ENCODE peak calls at places on chromosomes 5 and 9, in six cellular contexts. One of them, this sample, is unnamed.

GRCh38 chr5:87383216-87383615 is 29.5 kb downstream of the CCNH start:
- DNase-seq in GM12892: no peak
- DNase-seq in uterus: no peak
- DNase-seq in IMR-90: peak
- DNase-seq in esophagus squamous epithelium: no peak
- DNase-seq in NB4: no peak
- DNase-seq in this sample: no peak

GRCh38 chr9:87556039-87556438 is 58.4 kb downstream of the DAPK1 start:
- DNase-seq in IMR-90: no peak
- DNase-seq in GM12892: no peak
- DNase-seq in NB4: no peak
- DNase-seq in uterus: no peak
- DNase-seq in esophagus squamous epithelium: no peak
- DNase-seq in this sample: no peak

GRCh38 chr9:136514022-136514714 is 31.3 kb upstream of the SEC16A start:
- DNase-seq in uterus: no peak
- DNase-seq in IMR-90: no peak
- DNase-seq in GM12892: no peak
- DNase-seq in esophagus squamous epithelium: no peak
- DNase-seq in NB4: no peak
- DNase-seq in this sample: no peak

GRCh38 chr5:75510836-75511434 is 494 bp downstream of the CERT1 start:
- DNase-seq in IMR-90: peak
- DNase-seq in uterus: peak
- DNase-seq in esophagus squamous epithelium: no peak
- DNase-seq in GM12892: no peak
- DNase-seq in NB4: no peak
- DNase-seq in this sample: peak

GRCh38 chr5:136166909-136167308 is 26.1 kb downstream of the SMIM32 start:
- DNase-seq in GM12892: no peak
- DNase-seq in esophagus squamous epithelium: no peak
- DNase-seq in NB4: no peak
- DNase-seq in IMR-90: no peak
- DNase-seq in uterus: no peak
- DNase-seq in this sample: no peak

GRCh38 chr5:106755066-106755465 is 915.7 kb downstream of the EFNA5 start:
- DNase-seq in IMR-90: no peak
- DNase-seq in esophagus squamous epithelium: no peak
- DNase-seq in GM12892: no peak
- DNase-seq in NB4: no peak
- DNase-seq in uterus: no peak
- DNase-seq in this sample: no peak

GRCh38 chr9:134165357-134166315 is 1.3 kb upstream of the RNU6ATAC start:
- DNase-seq in uterus: peak
- DNase-seq in GM12892: no peak
- DNase-seq in IMR-90: peak
- DNase-seq in NB4: peak
- DNase-seq in esophagus squamous epithelium: no peak
- DNase-seq in this sample: no peak

GRCh38 chr5:14383923-14384322 is 197.7 kb upstream of the OTULINL start:
- DNase-seq in uterus: no peak
- DNase-seq in GM12892: no peak
- DNase-seq in NB4: no peak
- DNase-seq in esophagus squamous epithelium: no peak
- DNase-seq in IMR-90: no peak
- DNase-seq in this sample: no peak

GRCh38 chr5:14720236-14720923 is 55.9 kb downstream of the OTULIN start:
- DNase-seq in esophagus squamous epithelium: no peak
- DNase-seq in IMR-90: peak
- DNase-seq in uterus: no peak
- DNase-seq in NB4: peak
- DNase-seq in GM12892: no peak
- DNase-seq in this sample: no peak

GRCh38 chr9:78985084-78985738 is 586.6 kb upstream of the TLE4 start:
- DNase-seq in uterus: no peak
- DNase-seq in IMR-90: peak
- DNase-seq in GM12892: no peak
- DNase-seq in NB4: no peak
- DNase-seq in esophagus squamous epithelium: no peak
- DNase-seq in this sample: no peak

GRCh38 chr5:125190232-125191051 is 444.0 kb upstream of the ZNF608 start:
- DNase-seq in uterus: no peak
- DNase-seq in GM12892: no peak
- DNase-seq in esophagus squamous epithelium: no peak
- DNase-seq in NB4: no peak
- DNase-seq in IMR-90: peak
- DNase-seq in this sample: no peak

GRCh38 chr5:32000726-32001125 is 173.4 kb downstream of the GOLPH3 start:
- DNase-seq in IMR-90: no peak
- DNase-seq in NB4: no peak
- DNase-seq in GM12892: no peak
- DNase-seq in esophagus squamous epithelium: no peak
- DNase-seq in uterus: no peak
- DNase-seq in this sample: no peak

GRCh38 chr5:157269763-157270272 is 3.9 kb downstream of the CYFIP2 start:
- DNase-seq in esophagus squamous epithelium: no peak
- DNase-seq in IMR-90: no peak
- DNase-seq in uterus: no peak
- DNase-seq in NB4: peak
- DNase-seq in GM12892: no peak
- DNase-seq in this sample: no peak

GRCh38 chr5:81183811-81184748 is 49.0 kb upstream of the CKMT2 start:
- DNase-seq in uterus: no peak
- DNase-seq in esophagus squamous epithelium: no peak
- DNase-seq in NB4: no peak
- DNase-seq in GM12892: no peak
- DNase-seq in IMR-90: no peak
- DNase-seq in this sample: no peak

GRCh38 chr5:32339878-32340277 is 27.1 kb upstream of the MTMR12 start:
- DNase-seq in IMR-90: no peak
- DNase-seq in esophagus squamous epithelium: no peak
- DNase-seq in NB4: peak
- DNase-seq in uterus: no peak
- DNase-seq in GM12892: no peak
- DNase-seq in this sample: peak

GRCh38 chr9:36137392-36138004 is 965 bp downstream of the GLIPR2 start:
- DNase-seq in NB4: no peak
- DNase-seq in GM12892: no peak
- DNase-seq in uterus: no peak
- DNase-seq in IMR-90: peak
- DNase-seq in esophagus squamous epithelium: no peak
- DNase-seq in this sample: no peak

GRCh38 chr5:62718368-62718767 is 139.7 kb downstream of the LRRC70 start:
- DNase-seq in GM12892: no peak
- DNase-seq in IMR-90: no peak
- DNase-seq in NB4: no peak
- DNase-seq in uterus: no peak
- DNase-seq in esophagus squamous epithelium: no peak
- DNase-seq in this sample: no peak

GRCh38 chr9:122201641-122202040 is 27.1 kb downstream of the LHX6 start:
- DNase-seq in IMR-90: peak
- DNase-seq in uterus: no peak
- DNase-seq in NB4: no peak
- DNase-seq in GM12892: no peak
- DNase-seq in esophagus squamous epithelium: no peak
- DNase-seq in this sample: no peak

GRCh38 chr9:15606667-15607472 is 54.0 kb downstream of the CCDC171 start:
- DNase-seq in esophagus squamous epithelium: no peak
- DNase-seq in GM12892: no peak
- DNase-seq in uterus: no peak
- DNase-seq in IMR-90: peak
- DNase-seq in NB4: peak
- DNase-seq in this sample: peak

GRCh38 chr9:8030095-8030494 is 230.5 kb upstream of the DMAC1 start:
- DNase-seq in NB4: no peak
- DNase-seq in IMR-90: no peak
- DNase-seq in esophagus squamous epithelium: no peak
- DNase-seq in GM12892: no peak
- DNase-seq in uterus: no peak
- DNase-seq in this sample: no peak

GRCh38 chr9:96136992-96137665 is 164.8 kb downstream of the HSD17B3 start:
- DNase-seq in GM12892: peak
- DNase-seq in NB4: no peak
- DNase-seq in esophagus squamous epithelium: no peak
- DNase-seq in IMR-90: peak
- DNase-seq in uterus: no peak
- DNase-seq in this sample: no peak

GRCh38 chr9:34715639-34716215 is 5.8 kb upstream of the CCL21 start:
- DNase-seq in esophagus squamous epithelium: no peak
- DNase-seq in NB4: no peak
- DNase-seq in uterus: no peak
- DNase-seq in IMR-90: no peak
- DNase-seq in GM12892: no peak
- DNase-seq in this sample: no peak

GRCh38 chr5:51382759-51383493 is at the start of gene ISL1:
- DNase-seq in IMR-90: peak
- DNase-seq in NB4: no peak
- DNase-seq in esophagus squamous epithelium: no peak
- DNase-seq in GM12892: no peak
- DNase-seq in uterus: peak
- DNase-seq in this sample: peak
- TF ChIP-seq POLR2A in IMR-90: no peak
- TF ChIP-seq POLR2A in NB4: no peak
- TF ChIP-seq POLR2A in esophagus squamous epithelium: no peak
- TF ChIP-seq POLR2A in GM12892: no peak
- TF ChIP-seq POLR2A in uterus: peak
- TF ChIP-seq POLR2A in this sample: no peak

GRCh38 chr5:154653418-154653763 is 101.8 kb upstream of the LARP1 start:
- DNase-seq in IMR-90: no peak
- DNase-seq in esophagus squamous epithelium: no peak
- DNase-seq in uterus: no peak
- DNase-seq in NB4: no peak
- DNase-seq in GM12892: no peak
- DNase-seq in this sample: peak

GRCh38 chr5:154652746-154653417 is 102.3 kb upstream of the LARP1 start:
- DNase-seq in NB4: no peak
- DNase-seq in GM12892: no peak
- DNase-seq in uterus: no peak
- DNase-seq in esophagus squamous epithelium: no peak
- DNase-seq in IMR-90: no peak
- DNase-seq in this sample: peak

GRCh38 chr5:154653764-154654483 is 101.3 kb upstream of the LARP1 start:
- DNase-seq in esophagus squamous epithelium: no peak
- DNase-seq in uterus: no peak
- DNase-seq in IMR-90: no peak
- DNase-seq in GM12892: no peak
- DNase-seq in NB4: no peak
- DNase-seq in this sample: peak

DNA sequence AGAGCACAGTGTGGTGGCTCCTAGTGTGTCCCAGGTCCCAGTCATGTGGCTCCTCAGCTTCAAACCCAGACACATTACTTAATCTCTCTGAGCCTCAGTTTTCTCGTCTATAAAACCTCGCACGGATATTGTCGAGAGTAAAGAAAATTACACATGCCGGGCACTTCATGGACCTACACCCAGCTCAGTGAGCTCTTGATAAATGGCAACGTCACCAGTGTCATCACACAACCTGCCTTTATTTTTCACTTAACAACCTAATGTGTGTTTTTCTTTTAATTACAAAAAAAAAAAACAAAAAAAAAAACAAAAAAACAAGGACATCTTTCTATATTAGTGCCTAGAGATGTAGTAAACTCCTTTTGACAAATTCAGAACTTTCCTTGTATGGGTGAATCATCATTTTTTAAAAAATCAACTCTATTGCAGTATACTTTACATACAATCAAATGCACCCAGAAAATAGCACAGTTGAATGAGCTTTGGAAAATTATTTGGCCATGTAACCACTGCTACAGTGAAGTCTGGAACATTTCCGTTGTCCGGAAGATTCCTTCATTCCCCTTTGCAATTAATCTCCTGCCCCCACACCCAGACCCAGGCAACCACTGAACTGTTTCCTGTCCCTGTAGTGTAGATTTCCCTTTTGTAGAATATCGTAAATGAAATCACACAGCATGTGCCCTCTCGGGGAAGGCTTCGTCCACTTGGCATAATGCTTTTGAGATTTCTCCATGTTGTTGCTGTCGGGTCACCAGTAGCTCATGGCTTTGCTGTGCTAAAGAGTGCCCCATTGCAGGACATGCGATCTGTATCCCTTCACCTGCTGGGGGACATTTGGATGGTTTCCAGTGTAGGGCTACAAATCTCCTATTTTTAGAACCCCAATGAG is 100.4 kb upstream of the LARP1 start:
- DNase-seq in IMR-90: no peak
- DNase-seq in NB4: peak
- DNase-seq in GM12892: no peak
- DNase-seq in uterus: no peak
- DNase-seq in esophagus squamous epithelium: no peak
- DNase-seq in this sample: peak
- TF ChIP-seq POLR2A in IMR-90: no peak
- TF ChIP-seq POLR2A in NB4: no peak
- TF ChIP-seq POLR2A in GM12892: no peak
- TF ChIP-seq POLR2A in uterus: no peak
- TF ChIP-seq POLR2A in esophagus squamous epithelium: no peak
- TF ChIP-seq POLR2A in this sample: peak

DNA sequence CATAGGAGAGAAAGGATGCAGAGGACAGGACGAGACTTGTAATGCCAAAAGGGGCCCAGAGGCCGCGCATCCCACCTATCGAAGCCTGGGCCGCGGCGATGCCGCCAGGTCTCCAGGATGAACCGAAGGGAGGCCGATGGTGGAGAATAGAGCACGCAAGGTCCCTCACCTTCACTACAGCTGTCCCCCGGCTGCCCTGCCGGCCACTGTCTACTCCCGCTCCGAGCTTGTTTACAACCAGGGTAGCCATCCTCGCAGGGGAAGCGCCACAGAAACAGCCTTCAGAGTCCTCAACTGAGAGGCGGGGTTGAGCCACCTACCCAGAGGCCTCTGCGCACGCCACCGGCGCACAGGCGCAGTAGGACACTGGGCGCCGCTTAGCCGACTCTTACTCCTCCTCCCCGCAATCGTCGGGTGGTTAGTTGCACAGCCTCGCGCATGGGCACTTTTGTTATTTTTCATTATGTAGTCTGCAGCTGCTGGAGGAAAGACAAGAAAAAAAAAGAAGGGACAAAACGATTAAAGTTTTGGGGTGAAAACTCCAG is at the start of gene TRIM23:
- DNase-seq in IMR-90: peak
- DNase-seq in uterus: peak
- DNase-seq in NB4: peak
- DNase-seq in GM12892: peak
- DNase-seq in esophagus squamous epithelium: peak
- DNase-seq in this sample: peak
- TF ChIP-seq POLR2A in IMR-90: peak
- TF ChIP-seq POLR2A in uterus: no peak
- TF ChIP-seq POLR2A in NB4: peak
- TF ChIP-seq POLR2A in GM12892: peak
- TF ChIP-seq POLR2A in esophagus squamous epithelium: peak
- TF ChIP-seq POLR2A in this sample: peak

GRCh38 chr5:180217797-180218196 is 8.8 kb upstream of the RASGEF1C start:
- DNase-seq in esophagus squamous epithelium: no peak
- DNase-seq in GM12892: no peak
- DNase-seq in uterus: no peak
- DNase-seq in NB4: no peak
- DNase-seq in IMR-90: no peak
- DNase-seq in this sample: no peak
- TF ChIP-seq POLR2A in esophagus squamous epithelium: no peak
- TF ChIP-seq POLR2A in GM12892: no peak
- TF ChIP-seq POLR2A in uterus: no peak
- TF ChIP-seq POLR2A in NB4: no peak
- TF ChIP-seq POLR2A in IMR-90: no peak
- TF ChIP-seq POLR2A in this sample: no peak